ENCODE peak calls at places on chromosomes 1 and 21, in nine cellular contexts. One of them, this sample, is unnamed.

GRCh38 chr1:54604572-54605370 is 18.6 kb downstream of the FAM151A start:
- DNase-seq in KBM-7: peak; percentile 58
- DNase-seq in fibroblast of mammary gland: no peak
- DNase-seq in posterior cingulate gyrus: no peak
- DNase-seq in psoas muscle: peak; percentile 38
- DNase-seq in cardiac muscle cell: no peak
- DNase-seq in fibroblast of the conjunctiva: no peak
- DNase-seq in testis: no peak
- DNase-seq in foreskin fibroblast: no peak
- DNase-seq in this sample: no peak

GRCh38 chr21:14734191-14734590 is 188.1 kb upstream of the SAMSN1 start:
- DNase-seq in foreskin fibroblast: no peak
- DNase-seq in fibroblast of the conjunctiva: no peak
- DNase-seq in psoas muscle: no peak
- DNase-seq in KBM-7: peak; percentile 84
- DNase-seq in posterior cingulate gyrus: no peak
- DNase-seq in fibroblast of mammary gland: no peak
- DNase-seq in testis: no peak
- DNase-seq in cardiac muscle cell: no peak
- DNase-seq in this sample: no peak

GRCh38 chr1:223887724-223888428 is 42.1 kb upstream of the TP53BP2 start:
- DNase-seq in foreskin fibroblast: peak; percentile 94
- DNase-seq in posterior cingulate gyrus: no peak
- DNase-seq in cardiac muscle cell: peak; percentile 91
- DNase-seq in psoas muscle: peak; percentile 63
- DNase-seq in fibroblast of mammary gland: peak; percentile 95
- DNase-seq in testis: no peak
- DNase-seq in KBM-7: no peak
- DNase-seq in fibroblast of the conjunctiva: peak; percentile 46
- DNase-seq in this sample: peak; percentile 100

GRCh38 chr21:42000908-42001307 is 9.3 kb downstream of the ZBTB21 start:
- DNase-seq in posterior cingulate gyrus: no peak
- DNase-seq in testis: no peak
- DNase-seq in fibroblast of the conjunctiva: no peak
- DNase-seq in cardiac muscle cell: no peak
- DNase-seq in psoas muscle: no peak
- DNase-seq in foreskin fibroblast: no peak
- DNase-seq in fibroblast of mammary gland: no peak
- DNase-seq in KBM-7: no peak
- DNase-seq in this sample: no peak

GRCh38 chr1:225407755-225408154 is 20.1 kb downstream of the LBR start:
- DNase-seq in cardiac muscle cell: no peak
- DNase-seq in KBM-7: no peak
- DNase-seq in posterior cingulate gyrus: no peak
- DNase-seq in psoas muscle: no peak
- DNase-seq in testis: no peak
- DNase-seq in fibroblast of the conjunctiva: no peak
- DNase-seq in foreskin fibroblast: no peak
- DNase-seq in fibroblast of mammary gland: no peak
- DNase-seq in this sample: no peak

GRCh38 chr1:22557341-22557950 is 5.8 kb upstream of the EPHA8 start:
- DNase-seq in psoas muscle: no peak
- DNase-seq in foreskin fibroblast: peak; percentile 12
- DNase-seq in cardiac muscle cell: peak; percentile 8
- DNase-seq in posterior cingulate gyrus: no peak
- DNase-seq in fibroblast of mammary gland: peak; percentile 22
- DNase-seq in fibroblast of the conjunctiva: no peak
- DNase-seq in KBM-7: no peak
- DNase-seq in testis: no peak
- DNase-seq in this sample: peak; percentile 17

GRCh38 chr1:185559684-185560310 is 174.4 kb upstream of the HMCN1 start:
- DNase-seq in fibroblast of the conjunctiva: no peak
- DNase-seq in fibroblast of mammary gland: peak; percentile 58
- DNase-seq in psoas muscle: no peak
- DNase-seq in cardiac muscle cell: peak; percentile 51
- DNase-seq in foreskin fibroblast: no peak
- DNase-seq in testis: peak; percentile 71
- DNase-seq in posterior cingulate gyrus: peak; percentile 34
- DNase-seq in KBM-7: peak; percentile 38
- DNase-seq in this sample: peak; percentile 72

GRCh38 chr1:212119397-212119837 is 83.9 kb downstream of the DTL start:
- DNase-seq in testis: no peak
- DNase-seq in foreskin fibroblast: no peak
- DNase-seq in fibroblast of the conjunctiva: no peak
- DNase-seq in cardiac muscle cell: no peak
- DNase-seq in KBM-7: no peak
- DNase-seq in fibroblast of mammary gland: no peak
- DNase-seq in psoas muscle: peak; percentile 90
- DNase-seq in posterior cingulate gyrus: no peak
- DNase-seq in this sample: no peak

GRCh38 chr1:17027403-17027802 is 15.7 kb upstream of the ATP13A2 start:
- DNase-seq in cardiac muscle cell: no peak
- DNase-seq in foreskin fibroblast: no peak
- DNase-seq in fibroblast of mammary gland: peak; percentile 33
- DNase-seq in KBM-7: no peak
- DNase-seq in posterior cingulate gyrus: no peak
- DNase-seq in testis: peak; percentile 14
- DNase-seq in psoas muscle: no peak
- DNase-seq in fibroblast of the conjunctiva: peak; percentile 49
- DNase-seq in this sample: peak; percentile 53

GRCh38 chr1:228158690-228159665 is 6.6 kb upstream of the IBA57 start:
- DNase-seq in fibroblast of the conjunctiva: no peak
- DNase-seq in testis: no peak
- DNase-seq in psoas muscle: peak; percentile 46
- DNase-seq in foreskin fibroblast: no peak
- DNase-seq in posterior cingulate gyrus: no peak
- DNase-seq in cardiac muscle cell: no peak
- DNase-seq in KBM-7: no peak
- DNase-seq in fibroblast of mammary gland: no peak
- DNase-seq in this sample: no peak

GRCh38 chr1:93979040-93979717 is 69.9 kb upstream of the GCLM start:
- DNase-seq in cardiac muscle cell: no peak
- DNase-seq in posterior cingulate gyrus: no peak
- DNase-seq in fibroblast of the conjunctiva: no peak
- DNase-seq in psoas muscle: no peak
- DNase-seq in fibroblast of mammary gland: no peak
- DNase-seq in foreskin fibroblast: no peak
- DNase-seq in testis: no peak
- DNase-seq in KBM-7: no peak
- DNase-seq in this sample: no peak

GRCh38 chr1:79847715-79848114 is 841.2 kb upstream of the ADGRL4 start:
- DNase-seq in cardiac muscle cell: peak; percentile 33
- DNase-seq in fibroblast of the conjunctiva: no peak
- DNase-seq in posterior cingulate gyrus: no peak
- DNase-seq in psoas muscle: no peak
- DNase-seq in foreskin fibroblast: no peak
- DNase-seq in testis: no peak
- DNase-seq in fibroblast of mammary gland: no peak
- DNase-seq in KBM-7: no peak
- DNase-seq in this sample: no peak

GRCh38 chr1:203038891-203039608 is 12.8 kb downstream of the PPFIA4 start:
- DNase-seq in psoas muscle: peak; percentile 89
- DNase-seq in foreskin fibroblast: peak; percentile 53
- DNase-seq in testis: peak; percentile 90
- DNase-seq in cardiac muscle cell: peak; percentile 78
- DNase-seq in KBM-7: peak; percentile 74
- DNase-seq in fibroblast of mammary gland: peak; percentile 69
- DNase-seq in posterior cingulate gyrus: peak; percentile 81
- DNase-seq in fibroblast of the conjunctiva: peak; percentile 41
- DNase-seq in this sample: peak; percentile 78

GRCh38 chr1:169060010-169060722 is 46.3 kb upstream of the ATP1B1 start:
- DNase-seq in psoas muscle: peak; percentile 63
- DNase-seq in cardiac muscle cell: no peak
- DNase-seq in posterior cingulate gyrus: no peak
- DNase-seq in fibroblast of the conjunctiva: no peak
- DNase-seq in foreskin fibroblast: no peak
- DNase-seq in testis: no peak
- DNase-seq in KBM-7: no peak
- DNase-seq in fibroblast of mammary gland: peak; percentile 59
- DNase-seq in this sample: no peak

GRCh38 chr1:2526824-2527552 is 592 bp upstream of the PANK4 start:
- DNase-seq in fibroblast of the conjunctiva: peak; percentile 9
- DNase-seq in KBM-7: peak; percentile 29
- DNase-seq in cardiac muscle cell: peak; percentile 27
- DNase-seq in fibroblast of mammary gland: peak; percentile 68
- DNase-seq in testis: peak; percentile 63
- DNase-seq in foreskin fibroblast: peak; percentile 63
- DNase-seq in psoas muscle: peak; percentile 83
- DNase-seq in posterior cingulate gyrus: peak; percentile 75
- DNase-seq in this sample: peak; percentile 66

GRCh38 chr1:88217386-88217785 is 466.7 kb upstream of the PKN2 start:
- DNase-seq in fibroblast of mammary gland: no peak
- DNase-seq in testis: no peak
- DNase-seq in psoas muscle: no peak
- DNase-seq in posterior cingulate gyrus: no peak
- DNase-seq in fibroblast of the conjunctiva: no peak
- DNase-seq in cardiac muscle cell: no peak
- DNase-seq in KBM-7: no peak
- DNase-seq in foreskin fibroblast: no peak
- DNase-seq in this sample: no peak

GRCh38 chr1:46364612-46365011 is 24.0 kb downstream of the NSUN4 start:
- DNase-seq in posterior cingulate gyrus: no peak
- DNase-seq in psoas muscle: no peak
- DNase-seq in fibroblast of mammary gland: peak; percentile 73
- DNase-seq in cardiac muscle cell: no peak
- DNase-seq in fibroblast of the conjunctiva: peak; percentile 64
- DNase-seq in foreskin fibroblast: peak; percentile 35
- DNase-seq in KBM-7: no peak
- DNase-seq in testis: no peak
- DNase-seq in this sample: peak; percentile 82

GRCh38 chr21:45786660-45787059 is 143.1 kb downstream of the PCBP3 start:
- DNase-seq in cardiac muscle cell: no peak
- DNase-seq in posterior cingulate gyrus: no peak
- DNase-seq in psoas muscle: no peak
- DNase-seq in fibroblast of mammary gland: no peak
- DNase-seq in testis: no peak
- DNase-seq in foreskin fibroblast: no peak
- DNase-seq in KBM-7: no peak
- DNase-seq in fibroblast of the conjunctiva: no peak
- DNase-seq in this sample: no peak

GRCh38 chr1:47436304-47436978 is 1.4 kb upstream of the FOXD2 start:
- DNase-seq in KBM-7: peak; percentile 88
- DNase-seq in psoas muscle: peak; percentile 83
- DNase-seq in fibroblast of mammary gland: peak; percentile 67
- DNase-seq in posterior cingulate gyrus: peak; percentile 50
- DNase-seq in testis: peak; percentile 85
- DNase-seq in foreskin fibroblast: peak; percentile 74
- DNase-seq in fibroblast of the conjunctiva: peak; percentile 64
- DNase-seq in cardiac muscle cell: peak; percentile 73
- DNase-seq in this sample: peak; percentile 76

GRCh38 chr1:206513312-206514111 is 6.2 kb downstream of the RASSF5 start:
- DNase-seq in testis: peak; percentile 72
- DNase-seq in fibroblast of mammary gland: peak; percentile 97
- DNase-seq in foreskin fibroblast: peak; percentile 61
- DNase-seq in posterior cingulate gyrus: no peak
- DNase-seq in psoas muscle: peak; percentile 83
- DNase-seq in cardiac muscle cell: peak; percentile 92
- DNase-seq in fibroblast of the conjunctiva: peak; percentile 89
- DNase-seq in KBM-7: no peak
- DNase-seq in this sample: peak; percentile 90

GRCh38 chr1:99119193-99119592 is 114.5 kb upstream of the PLPPR5 start:
- DNase-seq in psoas muscle: no peak
- DNase-seq in testis: no peak
- DNase-seq in cardiac muscle cell: no peak
- DNase-seq in posterior cingulate gyrus: no peak
- DNase-seq in KBM-7: no peak
- DNase-seq in fibroblast of the conjunctiva: no peak
- DNase-seq in foreskin fibroblast: no peak
- DNase-seq in fibroblast of mammary gland: peak; percentile 19
- DNase-seq in this sample: peak; percentile 3

This sample was measured in EH.